ENCODE peak calls at places on chromosomes 1 and 21, in nine cellular contexts. F, Y, A, M, B, S, P, L and V are unnamed samples.

GRCh38 chr1:42723511-42723910 is 16.5 kb downstream of the CLDN19 start:
- DNase-seq in F (no peak), Y (no peak), A (no peak), M (no peak), B (peak; percentile 44), S (no peak), P (no peak), L (no peak), V (no peak)

GRCh38 chr1:50832167-50832566 is 127.9 kb downstream of the FAF1 start:
- DNase-seq in F (no peak), Y (no peak), A (no peak), M (no peak), B (no peak), S (no peak), P (no peak), L (no peak), V (no peak)

GRCh38 chr1:224357626-224358124 is 996 bp downstream of the CNIH4 start:
- DNase-seq in F (no peak), Y (no peak), A (no peak), M (no peak), B (no peak), S (peak; percentile 83), P (no peak), L (no peak), V (peak; percentile 62)

GRCh38 chr1:98672184-98672583 is 10.7 kb downstream of the SNX7 start:
- DNase-seq in F (no peak), Y (no peak), A (no peak), M (no peak), B (no peak), S (no peak), P (no peak), L (no peak), V (no peak)

GRCh38 chr1:72851597-72851996 is 569.3 kb upstream of the NEGR1 start:
- DNase-seq in F (no peak), Y (no peak), A (no peak), M (no peak), B (no peak), S (no peak), P (no peak), L (no peak), V (no peak)

GRCh38 chr1:10630661-10631120 is 155.9 kb downstream of the PEX14 start:
- DNase-seq in F (no peak), Y (no peak), A (no peak), M (no peak), B (no peak), S (no peak), P (no peak), L (no peak), V (no peak)

GRCh38 chr21:42413500-42413899 is 9.8 kb downstream of the UBASH3A start:
- DNase-seq in F (no peak), Y (no peak), A (no peak), M (no peak), B (peak; percentile 24), S (no peak), P (peak; percentile 58), L (no peak), V (no peak)

GRCh38 chr1:90807329-90807728 is 90.2 kb upstream of the BARHL2 start:
- DNase-seq in F (no peak), Y (no peak), A (no peak), M (no peak), B (no peak), S (no peak), P (no peak), L (no peak), V (no peak)

GRCh38 chr1:200139661-200140250 is 112.2 kb downstream of the NR5A2 start:
- DNase-seq in F (no peak), Y (peak; percentile 25), A (no peak), M (peak; percentile 74), B (peak; percentile 52), S (peak; percentile 69), P (no peak), L (peak; percentile 47), V (peak; percentile 75)

GRCh38 chr1:43936470-43937151 is 3.0 kb downstream of the ARTN start:
- DNase-seq in F (no peak), Y (peak; percentile 40), A (peak; percentile 50), M (no peak), B (no peak), S (peak; percentile 32), P (peak; percentile 13), L (no peak), V (no peak)

GRCh38 chr1:16173447-16174260 is 17.8 kb upstream of the EPHA2 start:
- DNase-seq in F (no peak), Y (peak; percentile 88), A (no peak), M (no peak), B (peak; percentile 98), S (peak; percentile 77), P (no peak), L (peak; percentile 65), V (peak; percentile 55)

GRCh38 chr21:41867313-41867712 is 11.8 kb downstream of the PRDM15 start:
- DNase-seq in F (no peak), Y (no peak), A (no peak), M (no peak), B (no peak), S (no peak), P (no peak), L (no peak), V (no peak)

GRCh38 chr1:51520700-51521248 is 1.7 kb upstream of the EPS15 start:
- DNase-seq in F (no peak), Y (no peak), A (no peak), M (no peak), B (peak; percentile 11), S (no peak), P (no peak), L (no peak), V (no peak)

GRCh38 chr21:14270631-14271030 is 54.7 kb downstream of the RBM11 start:
- DNase-seq in F (no peak), Y (peak; percentile 41), A (no peak), M (no peak), B (no peak), S (no peak), P (no peak), L (no peak), V (no peak)

GRCh38 chr21:27764056-27764455 is 797.2 kb upstream of the ADAMTS5 start:
- DNase-seq in F (no peak), Y (no peak), A (no peak), M (no peak), B (no peak), S (no peak), P (no peak), L (no peak), V (no peak)

GRCh38 chr21:35326677-35327076 is 277.6 kb upstream of the RUNX1 start:
- DNase-seq in F (no peak), Y (no peak), A (no peak), M (peak; percentile 12), B (no peak), S (no peak), P (no peak), L (no peak), V (no peak)

GRCh38 chr21:46492851-46493250 is 34.2 kb downstream of the DIP2A start:
- DNase-seq in F (no peak), Y (no peak), A (no peak), M (no peak), B (no peak), S (no peak), P (no peak), L (no peak), V (no peak)

GRCh38 chr1:30847358-30847972 is 61.1 kb downstream of the SDC3 start:
- DNase-seq in F (no peak), Y (peak; percentile 81), A (no peak), M (peak; percentile 68), B (peak; percentile 67), S (peak; percentile 44), P (no peak), L (no peak), V (no peak)

GRCh38 chr1:36942093-36942492 is 92.2 kb downstream of the GRIK3 start:
- DNase-seq in F (no peak), Y (no peak), A (no peak), M (no peak), B (no peak), S (no peak), P (no peak), L (no peak), V (no peak)